ENCODE peak calls at places on chromosome 1, in six cellular contexts. One of them, this sample, is unnamed.

GRCh38 chr1:17232759-17233661 is 15.9 kb upstream of the PADI3 start:
- DNase-seq in stimulated activated CD8-positive, alpha-beta memory T cell treated with anti-CD3 and anti-CD28 coated beads, Interleukin-2, amount 100 ng/mL, for 1 hour: no peak
- DNase-seq in NCI-H1436 treated with DMSO at 0.1 percent for 48 hours: no peak
- DNase-seq in T1000: no peak
- DNase-seq in MCF 10A: peak; percentile 93
- DNase-seq in stomach: no peak
- DNase-seq in this sample: peak; percentile 90

GRCh38 chr1:114821978-114822377 is 32.7 kb upstream of the SYCP1 start:
- DNase-seq in stimulated activated CD8-positive, alpha-beta memory T cell treated with anti-CD3 and anti-CD28 coated beads, Interleukin-2, amount 100 ng/mL, for 1 hour: no peak
- DNase-seq in NCI-H1436 treated with DMSO at 0.1 percent for 48 hours: no peak
- DNase-seq in T1000: no peak
- DNase-seq in MCF 10A: no peak
- DNase-seq in stomach: no peak
- DNase-seq in this sample: no peak

GRCh38 chr1:54649921-54650320 is 8.3 kb downstream of the MROH7 start:
- DNase-seq in stimulated activated CD8-positive, alpha-beta memory T cell treated with anti-CD3 and anti-CD28 coated beads, Interleukin-2, amount 100 ng/mL, for 1 hour: no peak
- DNase-seq in NCI-H1436 treated with DMSO at 0.1 percent for 48 hours: no peak
- DNase-seq in T1000: no peak
- DNase-seq in MCF 10A: no peak
- DNase-seq in stomach: no peak
- DNase-seq in this sample: no peak

GRCh38 chr1:8472668-8473067 is 154.8 kb downstream of the SLC45A1 start:
- DNase-seq in stimulated activated CD8-positive, alpha-beta memory T cell treated with anti-CD3 and anti-CD28 coated beads, Interleukin-2, amount 100 ng/mL, for 1 hour: no peak
- DNase-seq in NCI-H1436 treated with DMSO at 0.1 percent for 48 hours: no peak
- DNase-seq in T1000: no peak
- DNase-seq in MCF 10A: no peak
- DNase-seq in stomach: no peak
- DNase-seq in this sample: no peak

GRCh38 chr1:224182057-224182865 is 779 bp upstream of the DEGS1 start:
- DNase-seq in stimulated activated CD8-positive, alpha-beta memory T cell treated with anti-CD3 and anti-CD28 coated beads, Interleukin-2, amount 100 ng/mL, for 1 hour: no peak
- DNase-seq in NCI-H1436 treated with DMSO at 0.1 percent for 48 hours: no peak
- DNase-seq in T1000: no peak
- DNase-seq in MCF 10A: peak; percentile 59
- DNase-seq in stomach: peak; percentile 35
- DNase-seq in this sample: no peak

GRCh38 chr1:32247983-32248889 is 1.2 kb downstream of the FAM167B start:
- DNase-seq in stimulated activated CD8-positive, alpha-beta memory T cell treated with anti-CD3 and anti-CD28 coated beads, Interleukin-2, amount 100 ng/mL, for 1 hour: no peak
- DNase-seq in NCI-H1436 treated with DMSO at 0.1 percent for 48 hours: peak; percentile 23
- DNase-seq in T1000: no peak
- DNase-seq in MCF 10A: peak; percentile 69
- DNase-seq in stomach: peak; percentile 92
- DNase-seq in this sample: no peak

GRCh38 chr1:171794085-171794484 is 12.6 kb downstream of the METTL13 start:
- DNase-seq in stimulated activated CD8-positive, alpha-beta memory T cell treated with anti-CD3 and anti-CD28 coated beads, Interleukin-2, amount 100 ng/mL, for 1 hour: no peak
- DNase-seq in NCI-H1436 treated with DMSO at 0.1 percent for 48 hours: no peak
- DNase-seq in T1000: peak; percentile 66
- DNase-seq in MCF 10A: peak; percentile 78
- DNase-seq in stomach: no peak
- DNase-seq in this sample: peak; percentile 47

GRCh38 chr1:223707270-223708000 is 4.9 kb upstream of the CAPN2 start:
- DNase-seq in stimulated activated CD8-positive, alpha-beta memory T cell treated with anti-CD3 and anti-CD28 coated beads, Interleukin-2, amount 100 ng/mL, for 1 hour: no peak
- DNase-seq in NCI-H1436 treated with DMSO at 0.1 percent for 48 hours: no peak
- DNase-seq in T1000: peak; percentile 86
- DNase-seq in MCF 10A: peak; percentile 100
- DNase-seq in stomach: peak; percentile 72
- DNase-seq in this sample: peak; percentile 94

GRCh38 chr1:191528275-191528674 is 630.0 kb upstream of the RGS18 start:
- DNase-seq in stimulated activated CD8-positive, alpha-beta memory T cell treated with anti-CD3 and anti-CD28 coated beads, Interleukin-2, amount 100 ng/mL, for 1 hour: no peak
- DNase-seq in NCI-H1436 treated with DMSO at 0.1 percent for 48 hours: no peak
- DNase-seq in T1000: no peak
- DNase-seq in MCF 10A: no peak
- DNase-seq in stomach: no peak
- DNase-seq in this sample: no peak

GRCh38 chr1:21175670-21176581 is 771 bp downstream of the EIF4G3 start:
- DNase-seq in stimulated activated CD8-positive, alpha-beta memory T cell treated with anti-CD3 and anti-CD28 coated beads, Interleukin-2, amount 100 ng/mL, for 1 hour: no peak
- DNase-seq in NCI-H1436 treated with DMSO at 0.1 percent for 48 hours: no peak
- DNase-seq in T1000: no peak
- DNase-seq in MCF 10A: peak; percentile 25
- DNase-seq in stomach: peak; percentile 37
- DNase-seq in this sample: no peak

GRCh38 chr1:221782461-221782860 is 40.6 kb upstream of the DUSP10 start:
- DNase-seq in stimulated activated CD8-positive, alpha-beta memory T cell treated with anti-CD3 and anti-CD28 coated beads, Interleukin-2, amount 100 ng/mL, for 1 hour: no peak
- DNase-seq in NCI-H1436 treated with DMSO at 0.1 percent for 48 hours: no peak
- DNase-seq in T1000: no peak
- DNase-seq in MCF 10A: no peak
- DNase-seq in stomach: no peak
- DNase-seq in this sample: no peak

GRCh38 chr1:162271972-162272371 is 104.7 kb downstream of the SPATA46 start:
- DNase-seq in stimulated activated CD8-positive, alpha-beta memory T cell treated with anti-CD3 and anti-CD28 coated beads, Interleukin-2, amount 100 ng/mL, for 1 hour: no peak
- DNase-seq in NCI-H1436 treated with DMSO at 0.1 percent for 48 hours: no peak
- DNase-seq in T1000: no peak
- DNase-seq in MCF 10A: no peak
- DNase-seq in stomach: no peak
- DNase-seq in this sample: no peak

This sample was measured in HS-27A.